ENCODE peak calls at places on chromosomes 5 and 9, in nine cellular contexts. P, H, N, X, V, I, O, E and U are unnamed samples.

GRCh38 chr9:36415822-36416515 is 15.9 kb upstream of the RNF38 start:
- DNase-seq in I (no peak), P (no peak), N (peak), X (no peak), O (no peak), E (no peak), V (no peak), H (peak), U (no peak)

GRCh38 chr5:136594416-136594815 is 229.1 kb upstream of the TRPC7 start:
- DNase-seq in H (no peak), N (no peak), I (no peak), X (no peak), V (no peak), O (no peak), E (no peak), P (no peak), U (no peak)

GRCh38 chr5:62155988-62156387 is 150.0 kb upstream of the KIF2A start:
- DNase-seq in N (no peak), I (no peak), O (no peak), H (no peak), E (no peak), X (no peak), V (no peak), P (no peak), U (no peak)

GRCh38 chr5:1009359-1010180 is 968 bp downstream of the NKD2 start:
- DNase-seq in N (peak), V (peak), E (no peak), I (no peak), H (no peak), O (no peak), X (no peak), P (no peak), U (no peak)

GRCh38 chr5:168877132-168877895 is 298.1 kb upstream of the PANK3 start:
- DNase-seq in H (no peak), O (peak), N (peak), E (no peak), V (no peak), P (no peak), I (peak), X (no peak), U (no peak)

GRCh38 chr9:16954032-16954431 is 83.6 kb upstream of the BNC2 start:
- DNase-seq in O (no peak), E (no peak), X (no peak), N (no peak), I (no peak), P (no peak), H (no peak), V (no peak), U (no peak)

GRCh38 chr5:128674837-128675446 is 136.9 kb upstream of the FBN2 start:
- DNase-seq in I (peak), V (no peak), E (peak), H (peak), O (peak), N (peak), X (peak), P (peak), U (peak)

GRCh38 chr5:56693220-56693579 is 122.1 kb upstream of the MAP3K1 start:
- DNase-seq in O (peak), X (no peak), P (no peak), V (no peak), E (no peak), N (no peak), I (no peak), H (no peak), U (no peak)

GRCh38 chr9:136055715-136056545 is 39.2 kb downstream of the NACC2 start:
- DNase-seq in E (no peak), X (no peak), V (no peak), O (peak), H (no peak), N (no peak), P (no peak), I (no peak), U (no peak)

GRCh38 chr9:120482424-120483186 is 97.4 kb downstream of the CDK5RAP2 start:
- DNase-seq in O (no peak), V (no peak), N (no peak), X (no peak), I (no peak), P (no peak), E (peak), H (no peak), U (no peak)

GRCh38 chr9:88460583-88461332 is 72.5 kb downstream of the SPIN1 start:
- DNase-seq in E (no peak), X (no peak), H (peak), P (peak), V (no peak), O (peak), N (peak), I (no peak), U (no peak)

GRCh38 chr9:93674580-93675335 is 98.4 kb downstream of the PHF2 start:
- DNase-seq in O (no peak), X (no peak), H (no peak), N (no peak), I (peak), E (no peak), V (peak), P (no peak), U (no peak)

GRCh38 chr5:143442398-143442797 is 38.9 kb upstream of the NR3C1 start:
- DNase-seq in P (no peak), N (no peak), X (peak), I (no peak), H (no peak), V (no peak), E (no peak), O (no peak), U (peak)

GRCh38 chr9:89234636-89235035 is 56.0 kb upstream of the SHC3 start:
- DNase-seq in P (no peak), V (peak), N (peak), O (peak), E (peak), I (peak), H (peak), X (peak), U (no peak)

GRCh38 chr5:83151821-83152220 is 74.5 kb downstream of the XRCC4 start:
- DNase-seq in P (no peak), O (no peak), I (no peak), E (no peak), X (peak), N (no peak), V (no peak), H (no peak), U (no peak)

GRCh38 chr9:95783426-95783975 is 92.0 kb upstream of the ERCC6L2 start:
- DNase-seq in P (no peak), H (no peak), O (no peak), E (peak), I (no peak), V (no peak), N (no peak), X (peak), U (no peak)

GRCh38 chr9:134949681-134950403 is 32.1 kb upstream of the FCN1 start:
- DNase-seq in I (no peak), P (no peak), E (no peak), H (no peak), N (no peak), X (no peak), O (no peak), V (no peak), U (no peak)

GRCh38 chr5:919356-920000 is 26.8 kb downstream of the TRIP13 start:
- DNase-seq in P (no peak), O (no peak), N (no peak), X (no peak), I (no peak), E (no peak), V (no peak), H (peak), U (no peak)

GRCh38 chr9:35826071-35826701 is 2.3 kb downstream of the FAM221B start:
- DNase-seq in P (peak), H (peak), E (peak), X (peak), N (peak), V (no peak), I (peak), O (peak), U (peak)

GRCh38 chr5:38323645-38324295 is 65.4 kb downstream of the EGFLAM start:
- DNase-seq in X (peak), V (no peak), P (peak), N (no peak), O (no peak), I (no peak), H (no peak), E (peak), U (peak)

GRCh38 chr9:119736478-119737454 is 367.5 kb upstream of the BRINP1 start:
- DNase-seq in X (no peak), P (no peak), E (no peak), O (no peak), I (no peak), H (no peak), V (no peak), N (no peak), U (no peak)

GRCh38 chr5:170809551-170809950 is 26.0 kb downstream of the GABRP start:
- DNase-seq in V (no peak), E (peak), I (peak), H (peak), P (peak), O (no peak), X (peak), N (peak), U (peak)

GRCh38 chr9:131036071-131036470 is 27.1 kb downstream of the LAMC3 start:
- DNase-seq in V (no peak), H (no peak), P (no peak), E (no peak), O (no peak), N (no peak), X (no peak), I (no peak), U (no peak)

GRCh38 chr9:12464910-12465512 is 228.2 kb upstream of the TYRP1 start:
- DNase-seq in O (no peak), X (peak), P (peak), V (no peak), E (peak), I (peak), H (peak), N (peak), U (peak)

GRCh38 chr5:149490599-149491187 is 60.5 kb downstream of the CSNK1A1 start:
- DNase-seq in E (no peak), O (no peak), P (no peak), H (no peak), I (no peak), V (no peak), X (no peak), N (no peak), U (no peak)

GRCh38 chr9:89374176-89374575 is 55.9 kb downstream of the SECISBP2 start:
- DNase-seq in I (no peak), H (no peak), X (peak), N (no peak), P (no peak), V (no peak), O (no peak), E (peak), U (no peak)

GRCh38 chr9:83706703-83707517 is 848 bp downstream of the UBQLN1 start:
- DNase-seq in X (peak), H (peak), I (peak), N (peak), E (peak), V (peak), O (peak), P (no peak), U (no peak)

GRCh38 chr9:130689937-130690700 is 3.5 kb upstream of the EXOSC2 start:
- DNase-seq in I (no peak), P (peak), X (peak), E (peak), O (no peak), H (peak), V (no peak), N (peak), U (peak)

GRCh38 chr5:178859625-178860521 is at the start of gene ZNF354B:
- DNase-seq in H (peak), V (peak), X (peak), O (peak), P (peak), E (peak), I (peak), N (peak), U (peak)

GRCh38 chr5:144638802-144639201 is 468.1 kb downstream of the KCTD16 start:
- DNase-seq in V (no peak), X (no peak), H (no peak), N (no peak), O (no peak), E (no peak), P (no peak), I (no peak), U (no peak)

GRCh38 chr5:6525910-6526309 is 77.3 kb downstream of the UBE2QL1 start:
- DNase-seq in N (peak), I (peak), X (peak), H (peak), O (no peak), E (no peak), V (no peak), P (no peak), U (peak)

GRCh38 chr9:12091865-12092527 is 601.2 kb upstream of the TYRP1 start:
- DNase-seq in E (no peak), X (no peak), V (no peak), N (peak), P (no peak), H (no peak), I (no peak), O (no peak), U (no peak)

GRCh38 chr5:59725393-59725768 is 168.1 kb downstream of the PDE4D start:
- DNase-seq in E (peak), N (no peak), X (peak), O (no peak), P (no peak), I (no peak), V (no peak), H (no peak), U (peak)

GRCh38 chr5:59721741-59722140 is 171.8 kb downstream of the PDE4D start:
- DNase-seq in P (no peak), X (no peak), V (no peak), O (no peak), N (no peak), H (no peak), I (no peak), E (no peak), U (no peak)

GRCh38 chr5:59728356-59728755 is 165.2 kb downstream of the PDE4D start:
- DNase-seq in I (no peak), P (no peak), X (no peak), V (no peak), E (no peak), N (no peak), H (no peak), O (no peak), U (no peak)

GRCh38 chr5:59722875-59723274 is 170.7 kb downstream of the PDE4D start:
- DNase-seq in V (no peak), E (peak), I (no peak), O (no peak), H (no peak), X (peak), N (no peak), P (peak), U (no peak)

DNA sequence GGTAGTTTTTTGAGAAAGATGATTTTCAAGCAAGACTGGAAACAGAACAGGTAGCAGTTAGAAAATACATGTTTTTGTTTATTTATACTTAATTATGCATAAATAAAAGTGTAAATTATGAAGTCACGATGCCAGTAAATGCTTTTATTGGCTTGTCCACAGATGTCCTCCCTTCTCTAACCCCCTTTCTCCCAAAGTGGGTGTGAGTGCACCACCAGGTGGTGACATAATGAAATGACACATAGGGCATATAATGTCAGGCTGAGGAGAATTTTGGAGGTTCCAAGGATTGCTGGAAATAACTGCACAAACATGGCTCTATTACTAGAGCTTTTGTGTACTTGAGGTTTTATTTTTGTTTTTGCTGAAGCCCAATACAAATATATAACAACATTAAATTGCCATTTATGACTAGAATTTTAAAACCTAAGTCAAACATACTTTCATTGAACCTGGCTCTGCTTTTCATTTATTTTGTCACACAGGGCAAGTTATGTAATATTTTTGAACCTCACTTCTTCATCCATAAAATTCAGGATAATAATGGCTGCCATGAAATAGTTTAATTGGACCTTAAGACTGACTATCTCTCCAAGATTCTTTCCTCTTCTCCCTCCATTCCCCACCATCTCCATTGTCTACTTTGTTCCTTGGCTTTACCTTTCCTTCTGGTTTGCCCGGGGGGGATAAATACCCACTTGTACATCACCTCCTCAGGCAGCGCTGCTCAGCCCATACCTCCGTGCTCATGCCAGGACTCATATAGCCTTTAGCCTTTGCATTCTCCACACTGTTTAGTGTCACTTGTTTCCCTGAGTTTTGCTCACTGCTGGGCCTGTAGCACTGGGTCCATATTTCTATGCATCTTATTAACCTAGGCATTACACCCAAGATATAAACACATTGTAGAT is 168.8 kb downstream of the PDE4D start:
- DNase-seq in N (peak), X (peak), I (peak), E (peak), O (peak), P (peak), H (peak), V (no peak), U (peak)
- TF ChIP-seq CTCF in N (peak), X (peak), I (peak), E (peak), O (peak), P (peak), H (peak), V (peak), U (peak)

DNA sequence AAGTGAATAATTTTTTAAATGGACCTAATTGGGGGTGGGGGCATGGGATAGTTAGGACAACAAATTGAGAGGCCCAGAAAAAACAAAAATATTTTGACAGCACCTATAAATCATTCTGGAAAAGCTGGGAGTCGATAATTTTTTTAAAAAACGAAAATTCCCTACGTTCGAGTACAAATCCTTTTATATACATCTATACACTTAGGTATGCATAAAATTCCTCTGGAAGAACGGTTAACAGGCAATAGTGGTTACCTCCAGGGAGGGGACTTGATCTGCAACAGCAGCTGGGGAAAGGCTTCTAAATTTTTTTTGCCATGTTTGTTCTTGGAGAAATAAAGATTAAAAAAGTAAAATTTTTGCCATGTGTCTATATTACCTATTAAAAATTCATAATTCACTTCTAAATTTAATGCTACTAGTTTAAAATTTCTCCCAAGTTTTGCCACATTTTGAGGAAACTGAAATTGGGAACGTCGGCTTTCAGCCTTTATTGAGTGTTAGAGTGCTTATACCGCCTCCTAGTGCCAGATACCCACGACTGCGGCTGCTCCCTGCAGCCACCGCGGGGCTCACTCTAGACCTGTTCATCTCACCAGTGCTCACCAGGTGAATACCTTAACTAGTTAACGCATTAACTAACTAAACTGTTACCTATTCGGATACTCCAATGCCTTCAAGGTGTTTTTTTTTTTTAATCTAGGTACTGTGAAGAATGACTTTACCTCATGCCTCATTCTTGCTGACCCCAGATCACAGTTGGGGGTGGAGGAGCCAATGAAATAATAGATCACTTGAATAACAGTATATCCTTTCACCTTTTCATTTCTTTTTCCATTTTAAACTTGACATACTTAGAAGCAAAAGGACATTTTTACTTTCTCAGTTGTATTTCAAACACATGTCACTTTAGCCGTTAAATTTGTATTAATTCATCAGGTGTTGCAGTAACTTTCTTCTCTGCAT is 1.8 kb upstream of the BHMT start:
- DNase-seq in E (no peak), P (no peak), X (no peak), I (peak), N (peak), H (peak), V (no peak), O (peak), U (no peak)
- TF ChIP-seq CTCF in E (peak), P (peak), X (peak), I (no peak), N (peak), H (peak), V (peak), O (peak), U (peak)

DNA sequence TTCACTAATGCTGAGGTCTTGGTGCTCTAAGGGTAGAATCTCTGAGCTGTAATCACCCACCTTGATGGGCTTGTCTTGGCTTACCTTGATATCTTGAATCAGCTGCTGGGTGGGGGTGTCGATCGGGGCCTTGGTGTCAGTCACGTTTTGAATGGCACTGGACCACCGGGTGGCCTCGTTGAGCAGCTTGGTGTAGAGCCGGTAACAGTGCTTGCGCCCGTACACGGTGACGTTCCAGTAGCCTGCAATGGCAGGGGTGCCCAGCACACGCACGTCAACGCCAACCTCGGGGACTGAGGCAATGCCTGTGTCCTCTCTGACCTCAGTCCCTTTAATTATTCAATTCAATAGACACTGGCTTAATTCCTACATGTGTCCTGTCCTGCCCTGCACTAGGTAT is 63.1 kb upstream of the RETREG1 start:
- DNase-seq in E (no peak), I (peak), X (no peak), H (no peak), O (peak), N (peak), V (no peak), P (no peak), U (no peak)
- TF ChIP-seq CTCF in E (peak), I (no peak), X (no peak), H (no peak), O (no peak), N (peak), V (no peak), P (no peak), U (peak)

GRCh38 chr9:22005083-22005699 is 3.9 kb downstream of the CDKN2B start:
- DNase-seq in P (no peak), E (peak), N (peak), O (peak), X (peak), V (no peak), I (peak), H (no peak), U (no peak)
- TF ChIP-seq CTCF in P (no peak), E (peak), N (peak), O (no peak), X (no peak), V (no peak), I (no peak), H (no peak), U (peak)

GRCh38 chr5:180207593-180207992 is 1.4 kb downstream of the RASGEF1C start:
- DNase-seq in I (no peak), V (no peak), P (no peak), N (peak), E (no peak), O (no peak), X (no peak), H (no peak), U (no peak)

GRCh38 chr5:180208038-180208434 is 975 bp downstream of the RASGEF1C start:
- DNase-seq in P (no peak), N (peak), I (no peak), E (no peak), H (no peak), O (no peak), X (no peak), V (no peak), U (no peak)

GRCh38 chr5:180208435-180209081 is 453 bp downstream of the RASGEF1C start:
- DNase-seq in I (no peak), E (no peak), X (no peak), V (no peak), H (peak), O (no peak), N (peak), P (peak), U (no peak)

GRCh38 chr5:180210961-180211760 is 2.1 kb upstream of the RASGEF1C start:
- DNase-seq in X (no peak), P (no peak), V (no peak), N (no peak), E (no peak), I (no peak), H (no peak), O (no peak), U (no peak)

GRCh38 chr5:180209137-180209581 is at the start of gene RASGEF1C:
- DNase-seq in N (peak), X (peak), I (peak), H (peak), P (peak), V (peak), O (peak), E (peak), U (no peak)
- TF ChIP-seq CTCF in N (peak), X (peak), I (no peak), H (peak), P (peak), V (no peak), O (peak), E (peak), U (no peak)